ENCODE peak calls at places on chromosomes 1 and 21, in seven cellular contexts. M is left lung; V is tibial artery; A is PC-9; U is neural progenitor cell; W is colonic mucosa; J is CD4-positive, alpha-beta memory T cell. K is an unnamed sample.

GRCh38 chr1:172976222-172977041 is 74.3 kb downstream of the TNFSF18 start:
- DNase-seq in M (no peak), A (peak; percentile 61), U (no peak), W (peak; percentile 77), V (no peak), J (no peak), K (no peak)

GRCh38 chr1:22031214-22031962 is 21.1 kb upstream of the CDC42 start:
- DNase-seq in A (peak; percentile 65), V (no peak), W (no peak), U (no peak), J (no peak), M (no peak), K (peak; percentile 78)

GRCh38 chr1:188706742-188707141 is 1770.9 kb downstream of the BRINP3 start:
- DNase-seq in M (no peak), U (no peak), A (peak; percentile 76), J (no peak), W (no peak), V (no peak), K (no peak)

GRCh38 chr1:17547271-17547670 is 7.8 kb downstream of the ARHGEF10L start:
- DNase-seq in M (no peak), J (no peak), W (no peak), V (no peak), U (peak; percentile 67), A (no peak), K (no peak)

GRCh38 chr1:198755715-198756114 is 116.9 kb downstream of the PTPRC start:
- DNase-seq in J (no peak), M (no peak), A (no peak), U (no peak), W (no peak), V (no peak), K (no peak)

GRCh38 chr1:198449281-198449680 is 91.2 kb downstream of the ATP6V1G3 start:
- DNase-seq in U (no peak), A (peak; percentile 71), M (no peak), W (no peak), V (no peak), J (no peak), K (no peak)

GRCh38 chr1:16019580-16020277 is 1.9 kb upstream of the HSPB7 start:
- DNase-seq in M (peak; percentile 65), A (no peak), W (no peak), U (no peak), V (no peak), J (no peak), K (no peak)

GRCh38 chr1:173867141-173867752 is 542 bp downstream of the GAS5 start:
- DNase-seq in W (no peak), M (peak; percentile 82), U (peak; percentile 65), V (no peak), J (peak; percentile 20), A (no peak), K (no peak)

GRCh38 chr1:40059292-40059959 is 18.9 kb downstream of the CAP1 start:
- DNase-seq in J (peak; percentile 52), A (peak; percentile 90), W (no peak), V (no peak), M (no peak), U (no peak), K (no peak)

GRCh38 chr1:29648798-29649374 is 412.6 kb downstream of the PTPRU start:
- DNase-seq in U (no peak), V (no peak), M (no peak), W (no peak), A (no peak), J (no peak), K (no peak)

GRCh38 chr1:3466366-3467075 is 12.1 kb downstream of the ARHGEF16 start:
- DNase-seq in V (no peak), W (no peak), A (no peak), M (peak; percentile 55), U (no peak), J (no peak), K (peak; percentile 61)

GRCh38 chr1:1785666-1786065 is 7.4 kb upstream of the NADK start:
- DNase-seq in M (no peak), W (no peak), J (no peak), V (no peak), A (no peak), U (no peak), K (no peak)

GRCh38 chr1:212235848-212236247 is 49.4 kb upstream of the PPP2R5A start:
- DNase-seq in J (no peak), W (peak; percentile 86), U (no peak), M (no peak), A (no peak), V (no peak), K (no peak)

GRCh38 chr1:212232020-212232570 is 53.1 kb upstream of the PPP2R5A start:
- DNase-seq in V (no peak), A (no peak), W (no peak), M (no peak), J (no peak), U (no peak), K (no peak)

GRCh38 chr1:212233321-212233720 is 51.9 kb upstream of the PPP2R5A start:
- DNase-seq in J (no peak), M (no peak), U (no peak), V (no peak), A (no peak), W (no peak), K (no peak)

GRCh38 chr1:212236664-212237220 is 48.5 kb upstream of the PPP2R5A start:
- DNase-seq in W (no peak), U (no peak), M (no peak), A (no peak), V (no peak), J (no peak), K (no peak)

DNA sequence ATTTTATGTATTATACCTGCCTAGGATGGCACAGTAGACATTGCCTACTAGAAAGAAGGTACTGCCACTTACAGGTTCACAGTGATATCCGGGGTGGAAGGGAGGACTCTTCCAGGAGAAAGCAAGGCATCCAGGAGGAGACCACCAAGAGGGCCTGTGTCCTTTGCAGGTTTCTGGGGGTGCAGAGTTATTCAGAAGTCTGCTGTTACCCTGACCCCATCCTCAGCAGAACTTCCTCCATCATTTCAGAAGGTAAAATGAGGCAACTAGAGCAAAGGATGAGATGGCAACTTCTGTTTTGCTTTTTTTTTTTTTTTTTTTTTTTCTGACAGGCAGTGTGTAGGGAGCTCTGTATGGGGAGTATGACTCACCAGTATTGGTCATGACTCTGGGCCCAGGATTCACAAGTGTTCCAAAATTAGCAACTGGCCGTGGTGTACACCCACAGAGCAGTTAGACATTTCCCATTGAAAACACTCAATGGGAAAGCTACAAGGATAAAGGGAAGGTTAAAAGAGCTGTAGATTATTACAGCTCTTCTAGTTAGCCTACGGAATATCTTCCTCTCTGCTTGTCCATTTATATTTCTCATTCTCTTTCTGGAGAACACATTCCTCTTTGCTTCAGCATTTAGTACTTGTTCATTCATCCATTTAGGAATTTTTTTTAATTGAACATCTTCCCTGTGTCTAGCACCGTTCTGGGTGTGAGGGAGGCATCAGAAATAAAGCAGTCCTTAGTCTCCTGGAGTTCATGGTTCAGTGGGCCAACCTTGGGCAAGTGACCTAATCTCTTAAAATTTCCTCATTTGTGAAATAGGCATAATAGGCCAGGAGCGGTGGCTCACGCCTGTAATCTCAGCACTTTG is 50.5 kb upstream of the PPP2R5A start:
- DNase-seq in J (no peak), U (no peak), A (peak; percentile 80), W (peak; percentile 38), V (peak; percentile 69), M (no peak), K (no peak)
- H3K4me1 ChIP-seq in J (no peaks in the 10 kb centered on the region), U (peaks cover 7% of the 10 kb centered on the region), A (peaks cover 32% of the 10 kb centered on the region), W (peaks cover 8% of the 10 kb centered on the region), V (peaks cover 35% of the 10 kb centered on the region), M (peaks cover 19% of the 10 kb centered on the region), K (peaks cover 24% of the 10 kb centered on the region)

DNA sequence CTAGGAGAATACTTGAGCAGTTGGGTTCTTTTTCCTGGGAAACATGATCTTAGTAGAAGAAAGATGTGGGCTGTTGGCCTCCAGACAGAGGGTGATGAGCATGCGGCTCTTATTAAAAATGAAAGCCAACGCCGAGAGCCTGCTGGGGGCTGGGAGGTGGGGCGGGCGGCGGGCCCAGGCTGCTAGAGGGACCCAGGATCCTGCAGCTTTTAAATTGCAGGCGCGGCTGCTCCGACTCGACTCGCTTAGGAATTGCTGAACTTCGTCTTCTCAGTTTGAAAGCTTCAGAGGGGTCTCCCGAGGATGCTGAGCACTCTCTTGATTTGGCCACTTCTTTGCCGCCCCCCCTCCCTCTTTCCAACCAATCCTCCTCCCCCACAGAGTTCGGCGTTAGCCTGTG is 1.2 kb downstream of the AGPAT3 start:
- DNase-seq in V (no peak), M (peak; percentile 75), J (peak; percentile 29), A (no peak), W (peak; percentile 64), U (peak; percentile 19), K (no peak)
- H3K4me3 ChIP-seq in V (peak overlapping the region; percentile 91), M (peak overlapping the region; percentile 54), J (peak overlapping the region; percentile 69), A (peak overlapping the region; percentile 62), W (peak overlapping the region; percentile 58), U (peak overlapping the region; percentile 66), K (peak overlapping the region; percentile 74)

GRCh38 chr1:206729050-206729449 is 41.5 kb upstream of the IL19 start:
- DNase-seq in A (no peak), U (no peak), W (no peak), M (no peak), V (no peak), J (no peak), K (no peak)
- H3K4me1 ChIP-seq in A (peaks cover 20% of the 10 kb centered on the region), U (peaks cover 2% of the 10 kb centered on the region), W (no peaks in the 10 kb centered on the region), M (peaks cover 13% of the 10 kb centered on the region), V (peaks cover 40% of the 10 kb centered on the region), J (peaks cover 27% of the 10 kb centered on the region), K (peaks cover 29% of the 10 kb centered on the region)

DNA sequence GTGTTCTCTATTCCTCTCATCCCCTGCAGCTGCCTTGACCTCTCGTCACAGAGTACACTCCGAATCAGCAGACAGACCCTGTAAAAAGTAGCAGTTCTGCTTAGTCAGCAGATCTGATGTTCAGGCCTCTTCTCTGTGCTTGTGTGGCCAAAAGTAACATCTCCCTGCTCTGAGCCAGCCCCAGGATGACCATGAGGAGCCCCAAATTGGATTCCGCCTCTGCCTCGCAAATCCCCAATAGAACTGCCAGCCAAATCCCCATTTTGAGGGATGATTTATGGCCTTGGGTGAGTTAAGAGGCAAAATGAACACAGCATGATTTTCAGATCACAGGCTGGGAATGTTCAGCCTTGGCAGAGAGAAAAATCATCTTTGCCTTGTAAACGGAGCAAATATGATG is 77.6 kb downstream of the MAN1C1 start:
- DNase-seq in M (no peak), W (peak; percentile 58), U (no peak), A (no peak), J (no peak), V (peak; percentile 71), K (no peak)
- H3K4me3 ChIP-seq in M (no peak overlapping the region), W (no peak overlapping the region), U (no peak overlapping the region), A (no peak overlapping the region), J (no peak overlapping the region), V (no peak overlapping the region), K (no peak overlapping the region)

DNA sequence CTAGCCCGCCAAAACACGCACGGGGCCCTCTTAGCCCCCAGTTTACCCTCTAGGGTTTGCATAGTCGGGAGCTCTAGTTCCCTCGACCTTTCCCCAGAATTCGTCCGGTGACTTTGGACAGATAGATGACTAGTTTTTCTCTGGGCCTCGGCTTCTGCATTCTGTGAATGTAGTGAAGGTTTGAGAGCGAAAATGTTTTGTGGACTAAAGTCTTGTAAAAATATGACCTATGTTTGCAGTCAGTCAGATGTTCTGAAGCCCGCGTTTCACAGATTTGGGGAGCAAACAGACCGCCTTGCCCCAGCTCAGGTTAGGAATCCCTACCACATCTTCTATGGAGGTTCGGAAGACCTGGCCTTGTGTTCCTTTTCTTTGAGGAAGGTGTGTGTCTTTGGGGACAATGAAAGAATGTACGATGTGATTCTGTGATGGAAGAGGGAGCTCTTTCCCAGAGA is 401 bp downstream of the UQCRH start:
- DNase-seq in M (no peak), W (peak; percentile 21), V (no peak), U (no peak), J (no peak), A (no peak), K (no peak)
- H3K4me1 ChIP-seq in M (peaks cover 21% of the 10 kb centered on the region), W (peaks cover 14% of the 10 kb centered on the region), V (peaks cover 55% of the 10 kb centered on the region), U (peaks cover 26% of the 10 kb centered on the region), J (peaks cover 54% of the 10 kb centered on the region), A (peaks cover 35% of the 10 kb centered on the region), K (peaks cover 40% of the 10 kb centered on the region)

GRCh38 chr21:45248301-45248892 is 39.3 kb downstream of the POFUT2 start:
- DNase-seq in V (no peak), U (no peak), A (no peak), J (no peak), W (no peak), M (no peak), K (no peak)
- H3K4me3 ChIP-seq in V (peak overlapping the region; percentile 25), U (peak overlapping the region; percentile 0), A (no peak overlapping the region), J (no peak overlapping the region), W (no peak overlapping the region), M (no peak overlapping the region), K (no peak overlapping the region)